ENCODE peak calls at places on chromosomes 1 and 21, in seven cellular contexts. One of them, this sample, is unnamed.

GRCh38 chr1:18197299-18197698 is 89.7 kb downstream of the IGSF21 start:
- DNase-seq in WERI-Rb-1: peak; percentile 15
- DNase-seq in mesendoderm: no peak
- DNase-seq in breast epithelium: no peak
- DNase-seq in transverse colon: no peak
- DNase-seq in right lobe of liver: no peak
- DNase-seq in CD8-positive, alpha-beta T cell: no peak
- DNase-seq in this sample: no peak

GRCh38 chr1:47434051-47434842 is 3.6 kb upstream of the FOXD2 start:
- DNase-seq in WERI-Rb-1: no peak
- DNase-seq in mesendoderm: peak; percentile 70
- DNase-seq in breast epithelium: peak; percentile 61
- DNase-seq in transverse colon: peak; percentile 56
- DNase-seq in right lobe of liver: no peak
- DNase-seq in CD8-positive, alpha-beta T cell: no peak
- DNase-seq in this sample: peak; percentile 67

GRCh38 chr1:162736184-162736583 is 54.3 kb upstream of the HSD17B7 start:
- DNase-seq in WERI-Rb-1: no peak
- DNase-seq in mesendoderm: no peak
- DNase-seq in breast epithelium: no peak
- DNase-seq in transverse colon: no peak
- DNase-seq in right lobe of liver: no peak
- DNase-seq in CD8-positive, alpha-beta T cell: no peak
- DNase-seq in this sample: no peak

GRCh38 chr1:150192012-150192411 is 42.3 kb downstream of the PLEKHO1 start:
- DNase-seq in WERI-Rb-1: no peak
- DNase-seq in mesendoderm: no peak
- DNase-seq in breast epithelium: no peak
- DNase-seq in transverse colon: no peak
- DNase-seq in right lobe of liver: no peak
- DNase-seq in CD8-positive, alpha-beta T cell: no peak
- DNase-seq in this sample: no peak

GRCh38 chr21:29265690-29266479 is 32.8 kb upstream of the BACH1 start:
- DNase-seq in WERI-Rb-1: peak; percentile 62
- DNase-seq in mesendoderm: peak; percentile 18
- DNase-seq in breast epithelium: no peak
- DNase-seq in transverse colon: no peak
- DNase-seq in right lobe of liver: no peak
- DNase-seq in CD8-positive, alpha-beta T cell: no peak
- DNase-seq in this sample: no peak

GRCh38 chr1:206932271-206932670 is 10.5 kb upstream of the FCMR start:
- DNase-seq in WERI-Rb-1: no peak
- DNase-seq in mesendoderm: no peak
- DNase-seq in breast epithelium: no peak
- DNase-seq in transverse colon: no peak
- DNase-seq in right lobe of liver: no peak
- DNase-seq in CD8-positive, alpha-beta T cell: no peak
- DNase-seq in this sample: no peak

GRCh38 chr1:232978827-232979226 is 28.4 kb downstream of the NTPCR start:
- DNase-seq in WERI-Rb-1: no peak
- DNase-seq in mesendoderm: no peak
- DNase-seq in breast epithelium: no peak
- DNase-seq in transverse colon: no peak
- DNase-seq in right lobe of liver: no peak
- DNase-seq in CD8-positive, alpha-beta T cell: no peak
- DNase-seq in this sample: no peak

GRCh38 chr1:48017716-48018115 is 20.5 kb upstream of the TRABD2B start:
- DNase-seq in WERI-Rb-1: no peak
- DNase-seq in mesendoderm: no peak
- DNase-seq in breast epithelium: no peak
- DNase-seq in transverse colon: no peak
- DNase-seq in right lobe of liver: peak; percentile 5
- DNase-seq in CD8-positive, alpha-beta T cell: no peak
- DNase-seq in this sample: no peak

GRCh38 chr1:215106067-215106466 is 23.5 kb downstream of the KCNK2 start:
- DNase-seq in WERI-Rb-1: no peak
- DNase-seq in mesendoderm: no peak
- DNase-seq in breast epithelium: no peak
- DNase-seq in transverse colon: no peak
- DNase-seq in right lobe of liver: no peak
- DNase-seq in CD8-positive, alpha-beta T cell: no peak
- DNase-seq in this sample: no peak

GRCh38 chr1:227032396-227032795 is 92.3 kb downstream of the COQ8A start:
- DNase-seq in WERI-Rb-1: no peak
- DNase-seq in mesendoderm: peak; percentile 90
- DNase-seq in breast epithelium: no peak
- DNase-seq in transverse colon: no peak
- DNase-seq in right lobe of liver: no peak
- DNase-seq in CD8-positive, alpha-beta T cell: no peak
- DNase-seq in this sample: peak; percentile 13

GRCh38 chr1:153963850-153964331 is 554 bp upstream of the SLC39A1 start:
- DNase-seq in WERI-Rb-1: peak; percentile 86
- DNase-seq in mesendoderm: peak; percentile 96
- DNase-seq in breast epithelium: peak; percentile 70
- DNase-seq in transverse colon: peak; percentile 63
- DNase-seq in right lobe of liver: no peak
- DNase-seq in CD8-positive, alpha-beta T cell: no peak
- DNase-seq in this sample: peak; percentile 86

GRCh38 chr1:223508819-223509218 is 115.6 kb downstream of the CCDC185 start:
- DNase-seq in WERI-Rb-1: peak; percentile 13
- DNase-seq in mesendoderm: no peak
- DNase-seq in breast epithelium: no peak
- DNase-seq in transverse colon: no peak
- DNase-seq in right lobe of liver: no peak
- DNase-seq in CD8-positive, alpha-beta T cell: no peak
- DNase-seq in this sample: no peak

GRCh38 chr1:225508538-225509375 is 80.9 kb upstream of the LBR start:
- DNase-seq in WERI-Rb-1: no peak
- DNase-seq in mesendoderm: peak; percentile 92
- DNase-seq in breast epithelium: no peak
- DNase-seq in transverse colon: no peak
- DNase-seq in right lobe of liver: no peak
- DNase-seq in CD8-positive, alpha-beta T cell: no peak
- DNase-seq in this sample: peak; percentile 35

GRCh38 chr1:179990847-179991246 is 36.2 kb downstream of the CEP350 start:
- DNase-seq in WERI-Rb-1: no peak
- DNase-seq in mesendoderm: no peak
- DNase-seq in breast epithelium: no peak
- DNase-seq in transverse colon: no peak
- DNase-seq in right lobe of liver: no peak
- DNase-seq in CD8-positive, alpha-beta T cell: no peak
- DNase-seq in this sample: no peak

GRCh38 chr21:35940074-35940927 is 120.0 kb downstream of the SETD4 start:
- DNase-seq in WERI-Rb-1: peak; percentile 39
- DNase-seq in mesendoderm: peak; percentile 64
- DNase-seq in breast epithelium: peak; percentile 32
- DNase-seq in transverse colon: peak; percentile 35
- DNase-seq in right lobe of liver: no peak
- DNase-seq in CD8-positive, alpha-beta T cell: no peak
- DNase-seq in this sample: peak; percentile 27

GRCh38 chr1:86502721-86503430 is 34.1 kb downstream of the CLCA1 start:
- DNase-seq in WERI-Rb-1: peak; percentile 67
- DNase-seq in mesendoderm: peak; percentile 98
- DNase-seq in breast epithelium: no peak
- DNase-seq in transverse colon: peak; percentile 65
- DNase-seq in right lobe of liver: no peak
- DNase-seq in CD8-positive, alpha-beta T cell: no peak
- DNase-seq in this sample: peak; percentile 16

GRCh38 chr1:7938070-7938469 is 2.6 kb downstream of the TNFRSF9 start:
- DNase-seq in WERI-Rb-1: no peak
- DNase-seq in mesendoderm: peak; percentile 69
- DNase-seq in breast epithelium: no peak
- DNase-seq in transverse colon: no peak
- DNase-seq in right lobe of liver: no peak
- DNase-seq in CD8-positive, alpha-beta T cell: no peak
- DNase-seq in this sample: no peak

GRCh38 chr1:218900621-218901020 is 273.1 kb upstream of the LYPLAL1 start:
- DNase-seq in WERI-Rb-1: no peak
- DNase-seq in mesendoderm: no peak
- DNase-seq in breast epithelium: no peak
- DNase-seq in transverse colon: no peak
- DNase-seq in right lobe of liver: no peak
- DNase-seq in CD8-positive, alpha-beta T cell: no peak
- DNase-seq in this sample: no peak

GRCh38 chr1:220527279-220528048 is 472 bp upstream of the MARK1 start:
- DNase-seq in WERI-Rb-1: no peak
- DNase-seq in mesendoderm: peak; percentile 55
- DNase-seq in breast epithelium: no peak
- DNase-seq in transverse colon: peak; percentile 29
- DNase-seq in right lobe of liver: no peak
- DNase-seq in CD8-positive, alpha-beta T cell: no peak
- DNase-seq in this sample: peak; percentile 32

GRCh38 chr21:45088729-45089128 is 14.3 kb downstream of the ADARB1 start:
- DNase-seq in WERI-Rb-1: no peak
- DNase-seq in mesendoderm: no peak
- DNase-seq in breast epithelium: no peak
- DNase-seq in transverse colon: no peak
- DNase-seq in right lobe of liver: no peak
- DNase-seq in CD8-positive, alpha-beta T cell: no peak
- DNase-seq in this sample: no peak

GRCh38 chr21:41630249-41630648 is 122.3 kb upstream of the TMPRSS2 start:
- DNase-seq in WERI-Rb-1: no peak
- DNase-seq in mesendoderm: no peak
- DNase-seq in breast epithelium: no peak
- DNase-seq in transverse colon: peak; percentile 76
- DNase-seq in right lobe of liver: no peak
- DNase-seq in CD8-positive, alpha-beta T cell: no peak
- DNase-seq in this sample: no peak

GRCh38 chr21:45994738-45995685 is 13.4 kb downstream of the COL6A1 start:
- DNase-seq in WERI-Rb-1: peak; percentile 62
- DNase-seq in mesendoderm: no peak
- DNase-seq in breast epithelium: peak; percentile 6
- DNase-seq in transverse colon: no peak
- DNase-seq in right lobe of liver: no peak
- DNase-seq in CD8-positive, alpha-beta T cell: peak; percentile 18
- DNase-seq in this sample: no peak

GRCh38 chr1:225572422-225572821 is 80.5 kb downstream of the ENAH start:
- DNase-seq in WERI-Rb-1: no peak
- DNase-seq in mesendoderm: no peak
- DNase-seq in breast epithelium: no peak
- DNase-seq in transverse colon: no peak
- DNase-seq in right lobe of liver: no peak
- DNase-seq in CD8-positive, alpha-beta T cell: no peak
- DNase-seq in this sample: no peak

GRCh38 chr21:37564341-37564923 is 197.9 kb downstream of the DYRK1A start:
- DNase-seq in WERI-Rb-1: peak; percentile 76
- DNase-seq in mesendoderm: peak; percentile 88
- DNase-seq in breast epithelium: peak; percentile 81
- DNase-seq in transverse colon: peak; percentile 73
- DNase-seq in right lobe of liver: peak; percentile 59
- DNase-seq in CD8-positive, alpha-beta T cell: peak; percentile 94
- DNase-seq in this sample: peak; percentile 66

GRCh38 chr1:240111558-240111957 is 19.9 kb downstream of the FMN2 start:
- DNase-seq in WERI-Rb-1: no peak
- DNase-seq in mesendoderm: peak; percentile 61
- DNase-seq in breast epithelium: no peak
- DNase-seq in transverse colon: peak; percentile 53
- DNase-seq in right lobe of liver: no peak
- DNase-seq in CD8-positive, alpha-beta T cell: no peak
- DNase-seq in this sample: no peak

GRCh38 chr1:17567582-17567981 is 28.1 kb downstream of the ARHGEF10L start:
- DNase-seq in WERI-Rb-1: no peak
- DNase-seq in mesendoderm: no peak
- DNase-seq in breast epithelium: no peak
- DNase-seq in transverse colon: no peak
- DNase-seq in right lobe of liver: no peak
- DNase-seq in CD8-positive, alpha-beta T cell: no peak
- DNase-seq in this sample: no peak

GRCh38 chr1:116099379-116099778 is 11.8 kb upstream of the MAB21L3 start:
- DNase-seq in WERI-Rb-1: no peak
- DNase-seq in mesendoderm: no peak
- DNase-seq in breast epithelium: no peak
- DNase-seq in transverse colon: no peak
- DNase-seq in right lobe of liver: no peak
- DNase-seq in CD8-positive, alpha-beta T cell: no peak
- DNase-seq in this sample: no peak

GRCh38 chr1:52668711-52669110 is 29.4 kb downstream of the COA7 start:
- DNase-seq in WERI-Rb-1: no peak
- DNase-seq in mesendoderm: no peak
- DNase-seq in breast epithelium: no peak
- DNase-seq in transverse colon: no peak
- DNase-seq in right lobe of liver: no peak
- DNase-seq in CD8-positive, alpha-beta T cell: no peak
- DNase-seq in this sample: no peak

GRCh38 chr1:201399352-201400126 is 415 bp upstream of the LAD1 start:
- DNase-seq in WERI-Rb-1: no peak
- DNase-seq in mesendoderm: peak; percentile 73
- DNase-seq in breast epithelium: peak; percentile 68
- DNase-seq in transverse colon: peak; percentile 72
- DNase-seq in right lobe of liver: peak; percentile 94
- DNase-seq in CD8-positive, alpha-beta T cell: no peak
- DNase-seq in this sample: peak; percentile 94

GRCh38 chr1:72670902-72671301 is 388.6 kb upstream of the NEGR1 start:
- DNase-seq in WERI-Rb-1: no peak
- DNase-seq in mesendoderm: peak; percentile 32
- DNase-seq in breast epithelium: no peak
- DNase-seq in transverse colon: no peak
- DNase-seq in right lobe of liver: no peak
- DNase-seq in CD8-positive, alpha-beta T cell: no peak
- DNase-seq in this sample: no peak

GRCh38 chr1:42765271-42765670 is 1.6 kb downstream of the P3H1 start:
- DNase-seq in WERI-Rb-1: no peak
- DNase-seq in mesendoderm: no peak
- DNase-seq in breast epithelium: no peak
- DNase-seq in transverse colon: no peak
- DNase-seq in right lobe of liver: no peak
- DNase-seq in CD8-positive, alpha-beta T cell: no peak
- DNase-seq in this sample: no peak
- H3K4me3 ChIP-seq in WERI-Rb-1: peak overlapping the region; percentile 95
- H3K4me3 ChIP-seq in mesendoderm: peak overlapping the region; percentile 21
- H3K4me3 ChIP-seq in breast epithelium: peak overlapping the region; percentile 96
- H3K4me3 ChIP-seq in transverse colon: peak overlapping the region; percentile 90
- H3K4me3 ChIP-seq in right lobe of liver: peak overlapping the region; percentile 92
- H3K4me3 ChIP-seq in CD8-positive, alpha-beta T cell: peak overlapping the region; percentile 73
- H3K4me3 ChIP-seq in this sample: peak overlapping the region; percentile 82

GRCh38 chr1:51463561-51463960 is 55.5 kb downstream of the EPS15 start:
- DNase-seq in WERI-Rb-1: no peak
- DNase-seq in mesendoderm: no peak
- DNase-seq in breast epithelium: no peak
- DNase-seq in transverse colon: no peak
- DNase-seq in right lobe of liver: no peak
- DNase-seq in CD8-positive, alpha-beta T cell: no peak
- DNase-seq in this sample: no peak
- H3K36me3 ChIP-seq in WERI-Rb-1: peaks cover 17% of the 10 kb centered on the region
- H3K36me3 ChIP-seq in mesendoderm: no peaks in the 10 kb centered on the region
- H3K36me3 ChIP-seq in breast epithelium: no peaks in the 10 kb centered on the region
- H3K36me3 ChIP-seq in transverse colon: no peaks in the 10 kb centered on the region
- H3K36me3 ChIP-seq in right lobe of liver: peaks cover 13% of the 10 kb centered on the region
- H3K36me3 ChIP-seq in CD8-positive, alpha-beta T cell: no peaks in the 10 kb centered on the region
- H3K36me3 ChIP-seq in this sample: no peaks in the 10 kb centered on the region

GRCh38 chr1:212557739-212558664 is 50.6 kb upstream of the ATF3 start:
- DNase-seq in WERI-Rb-1: no peak
- DNase-seq in mesendoderm: peak; percentile 83
- DNase-seq in breast epithelium: peak; percentile 50
- DNase-seq in transverse colon: peak; percentile 73
- DNase-seq in right lobe of liver: peak; percentile 91
- DNase-seq in CD8-positive, alpha-beta T cell: no peak
- DNase-seq in this sample: peak; percentile 83
- H3K27me3 ChIP-seq in WERI-Rb-1: no peaks in the 10 kb centered on the region
- H3K27me3 ChIP-seq in mesendoderm: no peaks in the 10 kb centered on the region
- H3K27me3 ChIP-seq in breast epithelium: no peaks in the 10 kb centered on the region
- H3K27me3 ChIP-seq in transverse colon: no peaks in the 10 kb centered on the region
- H3K27me3 ChIP-seq in right lobe of liver: no peaks in the 10 kb centered on the region
- H3K27me3 ChIP-seq in CD8-positive, alpha-beta T cell: no peaks in the 10 kb centered on the region
- H3K27me3 ChIP-seq in this sample: no peaks in the 10 kb centered on the region

GRCh38 chr1:44721521-44722361 is 9.2 kb downstream of the RNU5D-1 start:
- DNase-seq in WERI-Rb-1: peak; percentile 22
- DNase-seq in mesendoderm: peak; percentile 97
- DNase-seq in breast epithelium: no peak
- DNase-seq in transverse colon: peak; percentile 69
- DNase-seq in right lobe of liver: no peak
- DNase-seq in CD8-positive, alpha-beta T cell: peak; percentile 83
- DNase-seq in this sample: peak; percentile 82
- H3K4me3 ChIP-seq in WERI-Rb-1: no peak overlapping the region
- H3K4me3 ChIP-seq in mesendoderm: no peak overlapping the region
- H3K4me3 ChIP-seq in breast epithelium: no peak overlapping the region
- H3K4me3 ChIP-seq in transverse colon: no peak overlapping the region
- H3K4me3 ChIP-seq in right lobe of liver: no peak overlapping the region
- H3K4me3 ChIP-seq in CD8-positive, alpha-beta T cell: no peak overlapping the region
- H3K4me3 ChIP-seq in this sample: no peak overlapping the region

This sample was measured in H7.